ENCODE peak calls at places on chromosomes 11 and 22, in eight cellular contexts. U is mucosa of descending colon, A is body of pancreas, W is fibroblast of the aortic adventitia, R is endothelial cell, N is left ventricle myocardium inferior, H is cardiac fibroblast, M is AG09309. T is an unnamed sample.
A peak's percentile ranks its signal among the peaks of the same experiment; 100 is the strongest.

GRCh38 chr11:35204614-35205013 is 65.6 kb downstream of the CD44 start:
- DNase-seq in U (no peak), A (no peak), W (no peak), R (no peak), N (no peak), H (no peak), M (no peak), T (no peak)

GRCh38 chr22:25067851-25068421 is 115.4 kb downstream of the KIAA1671 start:
- DNase-seq in U (peak; percentile 37), A (peak; percentile 26), W (no peak), R (no peak), N (no peak), H (no peak), M (no peak), T (no peak)

GRCh38 chr22:49083607-49084006 is 744.1 kb downstream of the BRD1 start:
- DNase-seq in U (no peak), A (no peak), W (no peak), R (no peak), N (no peak), H (no peak), M (no peak), T (no peak)

GRCh38 chr11:22703040-22703439 is 36.6 kb downstream of the GAS2 start:
- DNase-seq in U (peak; percentile 13), A (peak; percentile 70), W (peak; percentile 41), R (no peak), N (no peak), H (peak; percentile 89), M (no peak), T (peak; percentile 63)

GRCh38 chr22:44661070-44661469 is 40.9 kb upstream of the PRR5 start:
- DNase-seq in U (no peak), A (no peak), W (no peak), R (no peak), N (no peak), H (no peak), M (no peak), T (no peak)

GRCh38 chr22:22687638-22688500 is 43.5 kb downstream of the GGTLC2 start:
- DNase-seq in U (peak; percentile 70), A (peak; percentile 61), W (peak; percentile 71), R (peak; percentile 51), N (no peak), H (peak; percentile 73), M (peak; percentile 3), T (peak; percentile 15)

GRCh38 chr11:106077609-106078517 is at the start of gene AASDHPPT:
- DNase-seq in U (peak; percentile 40), A (peak; percentile 52), W (peak; percentile 46), R (peak; percentile 54), N (no peak), H (peak; percentile 62), M (no peak), T (no peak)

GRCh38 chr22:24153353-24153752 is 27.9 kb upstream of the SUSD2 start:
- DNase-seq in U (peak; percentile 33), A (no peak), W (no peak), R (no peak), N (no peak), H (peak; percentile 45), M (no peak), T (no peak)

GRCh38 chr11:17354070-17354924 is 2.7 kb downstream of the NCR3LG1 start:
- DNase-seq in U (peak; percentile 88), A (peak; percentile 80), W (peak; percentile 81), R (peak; percentile 77), N (no peak), H (peak; percentile 88), M (no peak), T (peak; percentile 33)

GRCh38 chr22:42433754-42434153 is 1.6 kb upstream of the NFAM1 start:
- DNase-seq in U (no peak), A (no peak), W (no peak), R (no peak), N (no peak), H (no peak), M (no peak), T (no peak)

GRCh38 chr11:16412525-16413194 is 56.3 kb upstream of the SOX6 start:
- DNase-seq in U (no peak), A (no peak), W (no peak), R (no peak), N (no peak), H (no peak), M (no peak), T (no peak)

GRCh38 chr11:129455756-129456436 is 80.2 kb downstream of the BARX2 start:
- DNase-seq in U (no peak), A (no peak), W (peak; percentile 4), R (no peak), N (no peak), H (no peak), M (no peak), T (no peak)

GRCh38 chr22:41949297-41949965 is 2.5 kb upstream of the CENPM start:
- DNase-seq in U (no peak), A (no peak), W (no peak), R (no peak), N (no peak), H (no peak), M (no peak), T (no peak)

GRCh38 chr11:45266693-45267451 is 19.3 kb downstream of the SYT13 start:
- DNase-seq in U (peak; percentile 94), A (no peak), W (no peak), R (peak; percentile 62), N (no peak), H (no peak), M (no peak), T (no peak)

GRCh38 chr11:66068154-66068821 is 1.8 kb upstream of the PACS1 start:
- DNase-seq in U (peak; percentile 84), A (peak; percentile 78), W (peak; percentile 73), R (peak; percentile 87), N (peak; percentile 69), H (peak; percentile 79), M (no peak), T (peak; percentile 49)

DNA sequence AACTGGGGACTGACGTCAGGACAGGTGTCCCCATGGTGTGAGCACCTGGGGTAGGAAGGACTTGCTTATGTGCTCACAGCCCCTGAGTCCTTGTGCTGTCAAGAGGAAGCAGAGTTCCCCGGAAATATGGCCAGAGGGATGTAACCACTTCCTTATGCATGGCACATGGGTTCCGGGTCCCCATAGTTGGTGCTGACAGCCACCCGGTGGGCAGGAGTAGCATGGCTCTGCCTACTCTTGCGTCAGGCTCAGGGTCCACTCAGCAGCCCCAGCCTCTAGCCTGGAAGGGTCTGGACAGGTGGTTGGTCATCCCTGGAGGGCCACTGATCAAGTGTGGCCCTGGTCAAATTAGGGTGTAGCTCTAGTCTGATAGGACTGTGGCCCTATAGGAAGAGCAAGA is 42.8 kb upstream of the CCND1 start:
- DNase-seq in U (peak; percentile 17), A (peak; percentile 12), W (no peak), R (no peak), N (no peak), H (peak; percentile 13), M (no peak), T (no peak)
- TF ChIP-seq CTCF in U (no peak), A (no peak), W (no peak), R (no peak), N (peak; percentile 35), H (no peak), M (peak; percentile 14), T (peak; percentile 6)

GRCh38 chr11:62627718-62628117 is 5.9 kb upstream of the B3GAT3 start:
- DNase-seq in U (no peak), A (no peak), W (no peak), R (no peak), N (no peak), H (no peak), M (no peak), T (no peak)
- TF ChIP-seq CTCF in U (no peak), A (no peak), W (peak; percentile 13), R (no peak), N (no peak), H (no peak), M (no peak), T (no peak)

GRCh38 chr11:8917157-8917820 is 6.3 kb downstream of the AKIP1 start:
- DNase-seq in U (no peak), A (peak; percentile 14), W (peak; percentile 92), R (no peak), N (no peak), H (peak; percentile 90), M (peak; percentile 78), T (peak; percentile 94)

GRCh38 chr11:8913961-8914660 is 3.1 kb downstream of the AKIP1 start:
- DNase-seq in U (peak; percentile 44), A (peak; percentile 18), W (peak; percentile 47), R (peak; percentile 60), N (no peak), H (peak; percentile 53), M (no peak), T (no peak)

GRCh38 chr11:8911040-8911823 is at the start of gene AKIP1:
- DNase-seq in U (peak; percentile 93), A (peak; percentile 94), W (peak; percentile 93), R (peak; percentile 98), N (peak; percentile 96), H (peak; percentile 94), M (peak; percentile 51), T (peak; percentile 88)

GRCh38 chr11:8910662-8911039 is 338 bp upstream of the AKIP1 start:
- DNase-seq in U (no peak), A (no peak), W (no peak), R (no peak), N (no peak), H (no peak), M (no peak), T (no peak)

GRCh38 chr11:8914661-8915018 is 3.7 kb downstream of the AKIP1 start:
- DNase-seq in U (no peak), A (no peak), W (no peak), R (no peak), N (no peak), H (no peak), M (no peak), T (no peak)
- TF ChIP-seq CTCF in U (no peak), A (no peak), W (no peak), R (peak; percentile 3), N (no peak), H (no peak), M (no peak), T (no peak)

GRCh38 chr22:19402642-19403191 is 28.8 kb downstream of the HIRA start:
- DNase-seq in U (no peak), A (no peak), W (no peak), R (no peak), N (no peak), H (no peak), M (no peak), T (no peak)

GRCh38 chr22:19398680-19399079 is 32.9 kb downstream of the HIRA start:
- DNase-seq in U (no peak), A (no peak), W (no peak), R (no peak), N (no peak), H (no peak), M (no peak), T (no peak)

GRCh38 chr22:19400881-19401280 is 30.7 kb downstream of the HIRA start:
- DNase-seq in U (no peak), A (no peak), W (no peak), R (no peak), N (no peak), H (no peak), M (no peak), T (no peak)

GRCh38 chr22:19404676-19405075 is 26.9 kb downstream of the HIRA start:
- DNase-seq in U (no peak), A (no peak), W (no peak), R (no peak), N (no peak), H (no peak), M (no peak), T (no peak)

GRCh38 chr22:19401483-19401882 is 30.1 kb downstream of the HIRA start:
- DNase-seq in U (no peak), A (no peak), W (no peak), R (no peak), N (no peak), H (no peak), M (no peak), T (no peak)
- TF ChIP-seq CTCF in U (no peak), A (no peak), W (no peak), R (no peak), N (no peak), H (no peak), M (no peak), T (no peak)

T was measured in astrocyte of the cerebellum.